ENCODE peak calls at places on chromosome 18, in six cellular contexts. One of them, this sample, is unnamed.
A peak's percentile ranks its signal among the peaks of the same experiment; 100 is the strongest.

GRCh38 chr18:41922171-41922570 is 32.9 kb upstream of the PIK3C3 start:
- DNase-seq in AG09319: no peak
- DNase-seq in left lung: no peak
- DNase-seq in A673: no peak
- DNase-seq in astrocyte of the spinal cord: no peak
- DNase-seq in prostate gland: no peak
- DNase-seq in this sample: no peak

GRCh38 chr18:3425030-3425429 is 24.9 kb upstream of the TGIF1 start:
- DNase-seq in AG09319: no peak
- DNase-seq in left lung: no peak
- DNase-seq in A673: no peak
- DNase-seq in astrocyte of the spinal cord: no peak
- DNase-seq in prostate gland: no peak
- DNase-seq in this sample: no peak

GRCh38 chr18:45785015-45785597 is 40.4 kb upstream of the SIGLEC15 start:
- DNase-seq in AG09319: no peak
- DNase-seq in left lung: no peak
- DNase-seq in A673: no peak
- DNase-seq in astrocyte of the spinal cord: peak; percentile 50
- DNase-seq in prostate gland: peak; percentile 60
- DNase-seq in this sample: no peak

GRCh38 chr18:78683191-78684010 is 296.2 kb upstream of the SALL3 start:
- DNase-seq in AG09319: no peak
- DNase-seq in left lung: no peak
- DNase-seq in A673: no peak
- DNase-seq in astrocyte of the spinal cord: no peak
- DNase-seq in prostate gland: no peak
- DNase-seq in this sample: no peak

GRCh38 chr18:76558881-76559667 is 64.0 kb upstream of the ZNF516 start:
- DNase-seq in AG09319: no peak
- DNase-seq in left lung: no peak
- DNase-seq in A673: no peak
- DNase-seq in astrocyte of the spinal cord: no peak
- DNase-seq in prostate gland: no peak
- DNase-seq in this sample: no peak

GRCh38 chr18:54069729-54070128 is 154.7 kb downstream of the MBD2 start:
- DNase-seq in AG09319: no peak
- DNase-seq in left lung: no peak
- DNase-seq in A673: no peak
- DNase-seq in astrocyte of the spinal cord: no peak
- DNase-seq in prostate gland: no peak
- DNase-seq in this sample: no peak

GRCh38 chr18:24627644-24628315 is 167.3 kb downstream of the HRH4 start:
- DNase-seq in AG09319: no peak
- DNase-seq in left lung: no peak
- DNase-seq in A673: no peak
- DNase-seq in astrocyte of the spinal cord: no peak
- DNase-seq in prostate gland: no peak
- DNase-seq in this sample: no peak

GRCh38 chr18:80109676-80110078 is 615 bp downstream of the ADNP2 start:
- DNase-seq in AG09319: no peak
- DNase-seq in left lung: peak; percentile 46
- DNase-seq in A673: peak; percentile 60
- DNase-seq in astrocyte of the spinal cord: peak; percentile 48
- DNase-seq in prostate gland: peak; percentile 6
- DNase-seq in this sample: peak; percentile 43

GRCh38 chr18:56162316-56162715 is 476.1 kb downstream of the TXNL1 start:
- DNase-seq in AG09319: no peak
- DNase-seq in left lung: no peak
- DNase-seq in A673: no peak
- DNase-seq in astrocyte of the spinal cord: no peak
- DNase-seq in prostate gland: no peak
- DNase-seq in this sample: no peak

GRCh38 chr18:27860701-27861107 is 316.2 kb downstream of the CDH2 start:
- DNase-seq in AG09319: no peak
- DNase-seq in left lung: no peak
- DNase-seq in A673: no peak
- DNase-seq in astrocyte of the spinal cord: peak; percentile 86
- DNase-seq in prostate gland: no peak
- DNase-seq in this sample: no peak

DNA sequence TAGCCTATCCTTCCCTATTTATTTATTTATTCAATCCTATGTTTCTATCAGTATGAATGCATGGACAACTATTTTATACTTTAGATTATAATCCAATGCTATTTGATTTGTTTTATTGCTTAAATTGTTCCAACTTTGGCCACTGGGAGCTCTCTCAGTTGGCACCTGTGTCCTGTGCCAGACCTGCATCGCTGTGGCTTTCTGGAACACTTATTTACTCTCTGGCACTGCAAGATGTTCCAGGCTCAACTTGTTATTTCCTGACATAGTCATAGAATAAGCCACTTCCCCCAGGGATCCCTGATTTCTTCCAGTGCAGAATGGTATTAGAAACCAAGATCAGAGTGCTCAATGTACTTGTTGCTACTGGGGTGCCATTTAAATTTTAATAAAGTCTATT is 5.8 kb downstream of the MC2R start:
- DNase-seq in AG09319: no peak
- DNase-seq in left lung: no peak
- DNase-seq in A673: no peak
- DNase-seq in astrocyte of the spinal cord: no peak
- DNase-seq in prostate gland: no peak
- DNase-seq in this sample: no peak
- TF ChIP-seq CTCF in AG09319: no peak
- TF ChIP-seq CTCF in left lung: no peak
- TF ChIP-seq CTCF in A673: no peak
- TF ChIP-seq CTCF in astrocyte of the spinal cord: no peak
- TF ChIP-seq CTCF in prostate gland: no peak
- TF ChIP-seq CTCF in this sample: no peak

DNA sequence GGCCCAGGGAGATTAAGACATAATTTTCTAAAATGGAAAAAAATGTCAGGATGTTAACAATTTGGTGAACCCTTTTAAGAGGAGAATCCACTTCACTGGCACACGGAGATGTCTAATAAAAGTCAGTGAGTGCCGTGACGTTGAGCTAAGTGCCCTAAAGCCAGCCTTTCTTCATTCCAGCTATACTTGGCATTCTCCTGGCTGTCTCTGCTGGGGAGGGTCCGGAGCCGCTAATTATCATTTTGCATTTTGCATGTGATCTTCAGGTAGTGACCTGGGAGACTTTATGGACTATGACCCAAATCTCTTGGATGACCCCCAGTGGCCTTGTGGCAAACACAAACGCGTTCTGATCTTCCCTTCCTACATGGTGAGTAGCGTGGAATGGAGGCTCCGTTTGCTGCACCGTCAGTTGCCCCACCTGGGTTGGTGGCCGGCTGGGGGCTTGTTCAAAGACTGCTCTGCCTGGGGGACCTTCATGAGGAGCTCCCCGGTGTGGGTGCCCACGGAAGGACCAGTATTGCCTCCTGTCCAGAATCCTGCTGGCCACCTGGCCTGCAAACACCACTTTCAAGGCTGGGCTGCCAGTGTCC is 101.7 kb downstream of the CABLES1 start:
- DNase-seq in AG09319: no peak
- DNase-seq in left lung: no peak
- DNase-seq in A673: no peak
- DNase-seq in astrocyte of the spinal cord: no peak
- DNase-seq in prostate gland: no peak
- DNase-seq in this sample: no peak
- TF ChIP-seq CTCF in AG09319: no peak
- TF ChIP-seq CTCF in left lung: no peak
- TF ChIP-seq CTCF in A673: no peak
- TF ChIP-seq CTCF in astrocyte of the spinal cord: no peak
- TF ChIP-seq CTCF in prostate gland: no peak
- TF ChIP-seq CTCF in this sample: no peak

GRCh38 chr18:69367104-69367503 is 33.6 kb upstream of the DOK6 start:
- DNase-seq in AG09319: no peak
- DNase-seq in left lung: no peak
- DNase-seq in A673: no peak
- DNase-seq in astrocyte of the spinal cord: no peak
- DNase-seq in prostate gland: no peak
- DNase-seq in this sample: no peak

GRCh38 chr18:69365658-69366057 is 35.0 kb upstream of the DOK6 start:
- DNase-seq in AG09319: no peak
- DNase-seq in left lung: no peak
- DNase-seq in A673: no peak
- DNase-seq in astrocyte of the spinal cord: no peak
- DNase-seq in prostate gland: no peak
- DNase-seq in this sample: no peak
- TF ChIP-seq CTCF in AG09319: no peak
- TF ChIP-seq CTCF in left lung: no peak
- TF ChIP-seq CTCF in A673: no peak
- TF ChIP-seq CTCF in astrocyte of the spinal cord: no peak
- TF ChIP-seq CTCF in prostate gland: no peak
- TF ChIP-seq CTCF in this sample: no peak

GRCh38 chr18:62187543-62188378 is 706 bp downstream of the RELCH start:
- DNase-seq in AG09319: no peak
- DNase-seq in left lung: no peak
- DNase-seq in A673: peak; percentile 42
- DNase-seq in astrocyte of the spinal cord: peak; percentile 29
- DNase-seq in prostate gland: peak; percentile 15
- DNase-seq in this sample: no peak
- TF ChIP-seq CTCF in AG09319: no peak
- TF ChIP-seq CTCF in left lung: no peak
- TF ChIP-seq CTCF in A673: peak; percentile 19
- TF ChIP-seq CTCF in astrocyte of the spinal cord: no peak
- TF ChIP-seq CTCF in prostate gland: no peak
- TF ChIP-seq CTCF in this sample: no peak

GRCh38 chr18:65725421-65726050 is 25.3 kb upstream of the CDH7 start:
- DNase-seq in AG09319: no peak
- DNase-seq in left lung: no peak
- DNase-seq in A673: peak; percentile 51
- DNase-seq in astrocyte of the spinal cord: no peak
- DNase-seq in prostate gland: peak; percentile 42
- DNase-seq in this sample: no peak
- TF ChIP-seq CTCF in AG09319: no peak
- TF ChIP-seq CTCF in left lung: no peak
- TF ChIP-seq CTCF in A673: peak; percentile 60
- TF ChIP-seq CTCF in astrocyte of the spinal cord: peak; percentile 44
- TF ChIP-seq CTCF in prostate gland: peak; percentile 55
- TF ChIP-seq CTCF in this sample: no peak

GRCh38 chr18:59220164-59220783 is 316 bp downstream of the GRP start:
- DNase-seq in AG09319: no peak
- DNase-seq in left lung: no peak
- DNase-seq in A673: no peak
- DNase-seq in astrocyte of the spinal cord: peak; percentile 3
- DNase-seq in prostate gland: no peak
- DNase-seq in this sample: no peak

GRCh38 chr18:59218018-59218417 is 1.9 kb upstream of the GRP start:
- DNase-seq in AG09319: no peak
- DNase-seq in left lung: no peak
- DNase-seq in A673: no peak
- DNase-seq in astrocyte of the spinal cord: no peak
- DNase-seq in prostate gland: no peak
- DNase-seq in this sample: no peak

GRCh38 chr18:59222341-59222740 is 2.4 kb downstream of the GRP start:
- DNase-seq in AG09319: no peak
- DNase-seq in left lung: no peak
- DNase-seq in A673: no peak
- DNase-seq in astrocyte of the spinal cord: no peak
- DNase-seq in prostate gland: no peak
- DNase-seq in this sample: no peak

GRCh38 chr18:59220784-59221765 is 1.1 kb downstream of the GRP start:
- DNase-seq in AG09319: no peak
- DNase-seq in left lung: no peak
- DNase-seq in A673: no peak
- DNase-seq in astrocyte of the spinal cord: no peak
- DNase-seq in prostate gland: no peak
- DNase-seq in this sample: no peak

GRCh38 chr18:59219672-59220163 is at the start of gene GRP:
- DNase-seq in AG09319: no peak
- DNase-seq in left lung: no peak
- DNase-seq in A673: peak; percentile 66
- DNase-seq in astrocyte of the spinal cord: no peak
- DNase-seq in prostate gland: no peak
- DNase-seq in this sample: no peak
- TF ChIP-seq CTCF in AG09319: no peak
- TF ChIP-seq CTCF in left lung: no peak
- TF ChIP-seq CTCF in A673: peak; percentile 8
- TF ChIP-seq CTCF in astrocyte of the spinal cord: no peak
- TF ChIP-seq CTCF in prostate gland: no peak
- TF ChIP-seq CTCF in this sample: no peak

DNA sequence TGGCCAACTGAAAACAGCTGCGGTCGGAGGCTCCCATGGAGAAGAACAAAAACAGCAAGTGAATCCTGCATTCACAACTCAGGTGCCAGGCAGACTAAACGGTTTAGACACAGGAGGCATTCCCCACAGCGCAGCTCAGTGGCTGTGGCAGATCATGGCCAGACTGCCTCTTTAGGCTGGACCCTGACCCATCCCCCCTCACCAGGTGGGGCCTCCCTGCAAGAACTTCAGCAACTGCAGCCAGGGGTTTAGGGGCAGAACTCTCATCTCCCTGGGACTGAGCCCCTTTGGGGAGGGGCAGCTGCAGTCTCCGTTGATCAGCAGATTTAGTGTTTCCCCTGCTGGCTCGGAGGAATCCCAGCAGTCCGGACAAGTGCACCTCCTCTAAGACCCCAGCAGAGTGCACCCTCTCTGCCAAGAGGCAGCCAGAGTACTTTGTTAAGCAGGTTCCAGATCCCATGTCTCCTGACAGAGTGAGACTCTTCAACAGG is 346.7 kb downstream of the SS18 start:
- DNase-seq in AG09319: no peak
- DNase-seq in left lung: no peak
- DNase-seq in A673: no peak
- DNase-seq in astrocyte of the spinal cord: no peak
- DNase-seq in prostate gland: no peak
- DNase-seq in this sample: no peak
- TF ChIP-seq CTCF in AG09319: no peak
- TF ChIP-seq CTCF in left lung: no peak
- TF ChIP-seq CTCF in A673: no peak
- TF ChIP-seq CTCF in astrocyte of the spinal cord: peak; percentile 8
- TF ChIP-seq CTCF in prostate gland: no peak
- TF ChIP-seq CTCF in this sample: no peak

GRCh38 chr18:7735194-7735593 is 168.1 kb downstream of the PTPRM start:
- DNase-seq in AG09319: no peak
- DNase-seq in left lung: no peak
- DNase-seq in A673: no peak
- DNase-seq in astrocyte of the spinal cord: no peak
- DNase-seq in prostate gland: no peak
- DNase-seq in this sample: no peak
- TF ChIP-seq CTCF in AG09319: peak; percentile 25
- TF ChIP-seq CTCF in left lung: no peak
- TF ChIP-seq CTCF in A673: no peak
- TF ChIP-seq CTCF in astrocyte of the spinal cord: peak; percentile 32
- TF ChIP-seq CTCF in prostate gland: peak; percentile 20
- TF ChIP-seq CTCF in this sample: no peak

GRCh38 chr18:58144671-58145285 is 100.8 kb downstream of the NEDD4L start:
- DNase-seq in AG09319: no peak
- DNase-seq in left lung: no peak
- DNase-seq in A673: no peak
- DNase-seq in astrocyte of the spinal cord: no peak
- DNase-seq in prostate gland: peak; percentile 20
- DNase-seq in this sample: no peak
- TF ChIP-seq CTCF in AG09319: no peak
- TF ChIP-seq CTCF in left lung: no peak
- TF ChIP-seq CTCF in A673: no peak
- TF ChIP-seq CTCF in astrocyte of the spinal cord: no peak
- TF ChIP-seq CTCF in prostate gland: no peak
- TF ChIP-seq CTCF in this sample: no peak

This sample was measured in activated B cell treated with CpG ODN at 0.5 μM for 24 hours.